ENCODE peak calls at places on chromosomes 6 and 20, in five cellular contexts. U, Z, N, W and O are unnamed samples.

GRCh38 chr6:158060447-158061360 is 79.0 kb downstream of the SYNJ2 start:
- DNase-seq in U (peak), Z (peak), N (peak), W (peak), O (peak)

GRCh38 chr6:35725721-35726438 is 11.0 kb upstream of the ARMC12 start:
- DNase-seq in U (peak), Z (peak), N (no peak), W (peak), O (peak)

GRCh38 chr6:84422380-84422968 is 195.0 kb upstream of the CEP162 start:
- DNase-seq in U (peak), Z (no peak), N (no peak), W (peak), O (no peak)

GRCh38 chr6:99114769-99115406 is 167.1 kb upstream of the FBXL4 start:
- DNase-seq in U (no peak), Z (no peak), N (no peak), W (no peak), O (no peak)

GRCh38 chr20:47860049-47860830 is 75.0 kb upstream of the SULF2 start:
- DNase-seq in U (no peak), Z (no peak), N (no peak), W (no peak), O (no peak)

GRCh38 chr6:105917038-105917695 is 169.0 kb upstream of the PRDM1 start:
- DNase-seq in U (no peak), Z (no peak), N (no peak), W (no peak), O (no peak)

GRCh38 chr6:105986998-105987397 is 99.1 kb upstream of the PRDM1 start:
- DNase-seq in U (no peak), Z (no peak), N (no peak), W (no peak), O (no peak)

GRCh38 chr20:37680420-37680819 is 13.4 kb upstream of the CTNNBL1 start:
- DNase-seq in U (no peak), Z (no peak), N (no peak), W (no peak), O (no peak)

GRCh38 chr6:162973975-162974374 is 246.2 kb downstream of the PACRG start:
- DNase-seq in U (no peak), Z (no peak), N (no peak), W (no peak), O (no peak)

GRCh38 chr20:15656124-15656523 is 917.1 kb downstream of the KIF16B start:
- DNase-seq in U (no peak), Z (no peak), N (no peak), W (no peak), O (no peak)

GRCh38 chr6:134805163-134805562 is 144.7 kb downstream of the ALDH8A1 start:
- DNase-seq in U (no peak), Z (no peak), N (no peak), W (no peak), O (no peak)

GRCh38 chr20:6395695-6396094 is 272.9 kb upstream of the FERMT1 start:
- DNase-seq in U (no peak), Z (no peak), N (no peak), W (no peak), O (no peak)

GRCh38 chr6:81792826-81793225 is 40.3 kb upstream of the TENT5A start:
- DNase-seq in U (no peak), Z (no peak), N (no peak), W (no peak), O (no peak)

GRCh38 chr6:117600008-117600743 is 2.1 kb downstream of the GOPC start:
- DNase-seq in U (no peak), Z (no peak), N (no peak), W (no peak), O (no peak)

GRCh38 chr6:106114492-106114891 is 28.4 kb downstream of the PRDM1 start:
- DNase-seq in U (no peak), Z (no peak), N (no peak), W (no peak), O (no peak)

GRCh38 chr20:16308754-16309153 is 264.5 kb downstream of the KIF16B start:
- DNase-seq in U (no peak), Z (no peak), N (no peak), W (no peak), O (no peak)

GRCh38 chr20:1876975-1877603 is 18.1 kb upstream of the SIRPA start:
- DNase-seq in U (no peak), Z (no peak), N (no peak), W (no peak), O (no peak)

GRCh38 chr6:38714239-38715015 is 684 bp upstream of the DNAH8 start:
- DNase-seq in U (no peak), Z (no peak), N (no peak), W (no peak), O (no peak)

GRCh38 chr6:166624275-166624674 is 2.8 kb downstream of the RPS6KA2 start:
- DNase-seq in U (peak), Z (peak), N (no peak), W (peak), O (peak)

GRCh38 chr20:7772376-7772775 is 167.9 kb downstream of the HAO1 start:
- DNase-seq in U (no peak), Z (no peak), N (no peak), W (no peak), O (no peak)

GRCh38 chr6:131063764-131064272 is 773 bp upstream of the EPB41L2 start:
- DNase-seq in U (no peak), Z (no peak), N (no peak), W (peak), O (no peak)

GRCh38 chr20:1390552-1391403 is 2.1 kb downstream of the FKBP1A start:
- DNase-seq in U (no peak), Z (no peak), N (no peak), W (peak), O (no peak)

GRCh38 chr6:52286798-52287432 is 2.4 kb upstream of the MCM3 start:
- DNase-seq in U (peak), Z (peak), N (peak), W (peak), O (peak)

GRCh38 chr6:150261997-150262396 is 106.8 kb upstream of the IYD start:
- DNase-seq in U (no peak), Z (no peak), N (no peak), W (no peak), O (no peak)

GRCh38 chr6:109760208-109760607 is 69.1 kb downstream of the FIG4 start:
- DNase-seq in U (no peak), Z (no peak), N (no peak), W (no peak), O (no peak)

GRCh38 chr20:24027229-24027628 is 38.6 kb upstream of the GGTLC1 start:
- DNase-seq in U (peak), Z (peak), N (peak), W (peak), O (peak)

GRCh38 chr6:55882731-55883595 is 7.6 kb upstream of the BMP5 start:
- DNase-seq in U (no peak), Z (no peak), N (no peak), W (no peak), O (no peak)

GRCh38 chr6:121826156-121826810 is 390.8 kb downstream of the GJA1 start:
- DNase-seq in U (no peak), Z (no peak), N (no peak), W (no peak), O (no peak)

GRCh38 chr20:39762716-39763115 is 800.6 kb downstream of the DHX35 start:
- DNase-seq in U (no peak), Z (no peak), N (no peak), W (no peak), O (no peak)

DNA sequence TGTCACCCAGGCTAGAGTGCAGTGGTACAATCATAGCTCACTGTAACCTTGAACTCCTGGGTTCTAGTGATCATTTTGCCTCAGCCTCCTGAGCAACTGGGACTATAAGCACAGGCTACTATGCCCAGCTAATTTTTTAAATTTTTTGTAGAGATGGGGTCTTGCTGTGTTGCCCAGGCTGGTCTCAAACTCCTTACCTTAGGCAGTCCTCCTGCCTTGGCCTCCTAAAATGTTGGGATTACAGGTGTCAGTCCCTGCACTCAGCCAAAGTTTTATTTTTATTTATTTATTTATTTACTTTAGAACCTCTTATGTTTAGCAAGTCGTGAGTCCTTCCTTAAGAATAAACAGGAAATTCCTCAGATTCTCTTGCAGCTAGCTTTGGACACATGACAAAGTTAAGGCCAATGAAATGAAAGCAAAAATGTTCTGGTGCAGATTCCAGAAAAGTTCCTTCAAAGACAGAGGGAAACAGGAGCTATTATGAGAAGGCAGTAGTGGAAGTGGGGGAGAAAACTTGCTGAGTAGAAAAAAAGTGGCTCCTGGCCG is 19.1 kb downstream of the PIM1 start:
- DNase-seq in U (no peak), Z (no peak), N (no peak), W (no peak), O (no peak)
- H3K27ac ChIP-seq in U (no peak), Z (no peak), N (no peak), W (no peak), O (no peak)

GRCh38 chr20:50376888-50377459 is 133.2 kb upstream of the PTPN1 start:
- DNase-seq in U (no peak), Z (peak), N (no peak), W (no peak), O (no peak)
- H3K27ac ChIP-seq in U (no peak), Z (no peak), N (no peak), W (no peak), O (no peak)

DNA sequence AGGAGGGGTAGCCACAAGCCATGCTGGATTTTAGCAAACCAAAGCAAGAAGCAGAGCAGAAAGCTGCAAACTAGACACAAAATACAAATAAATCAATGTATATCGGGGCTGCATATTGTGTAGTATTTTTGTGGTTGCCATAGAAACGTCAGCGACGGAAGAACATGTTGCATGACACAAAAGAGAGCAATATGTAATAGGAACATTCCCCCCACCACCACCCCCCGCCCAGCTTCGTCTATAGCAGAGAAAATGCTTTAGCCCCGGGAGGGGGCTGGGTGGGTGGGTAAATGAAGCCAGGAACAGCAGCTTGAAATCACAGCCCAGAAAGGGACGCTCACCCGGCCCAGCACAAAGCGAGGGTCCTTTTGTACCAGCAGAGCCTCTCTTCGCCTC is 507 bp downstream of the AGPAT4 start:
- DNase-seq in U (no peak), Z (peak), N (no peak), W (no peak), O (no peak)
- H3K27ac ChIP-seq in U (no peak), Z (peak), N (no peak), W (peak), O (peak)

GRCh38 chr20:63573739-63574131 is 304 bp downstream of the HELZ2 start:
- DNase-seq in U (no peak), Z (no peak), N (no peak), W (no peak), O (no peak)
- H3K27ac ChIP-seq in U (peak), Z (peak), N (no peak), W (peak), O (peak)

DNA sequence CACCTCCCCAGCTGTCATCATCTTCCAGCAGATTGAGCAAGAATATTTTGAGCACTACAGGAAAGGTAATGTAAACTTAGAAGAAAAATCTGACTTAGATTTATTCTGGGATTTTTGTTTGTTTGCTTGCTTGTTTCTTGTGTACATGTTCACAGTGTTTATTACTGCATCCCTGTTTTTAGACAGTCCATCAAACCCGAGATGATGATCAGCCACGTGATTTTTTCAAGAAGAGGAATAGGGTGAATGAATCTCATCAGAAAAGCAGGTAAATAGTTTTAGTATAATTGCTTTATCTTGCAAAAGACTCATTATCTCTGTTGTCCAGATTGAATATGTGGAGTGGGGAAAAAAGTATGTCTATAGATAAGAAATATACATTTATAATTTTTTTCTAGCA is 2.1 kb downstream of the FAM217B start:
- DNase-seq in U (no peak), Z (no peak), N (no peak), W (no peak), O (no peak)
- H3K27ac ChIP-seq in U (no peak), Z (peak), N (no peak), W (no peak), O (peak)

GRCh38 chr6:42225419-42225818 is 7.8 kb upstream of the MRPS10 start:
- DNase-seq in U (no peak), Z (no peak), N (no peak), W (no peak), O (no peak)
- H3K27ac ChIP-seq in U (no peak), Z (no peak), N (no peak), W (no peak), O (no peak)

DNA sequence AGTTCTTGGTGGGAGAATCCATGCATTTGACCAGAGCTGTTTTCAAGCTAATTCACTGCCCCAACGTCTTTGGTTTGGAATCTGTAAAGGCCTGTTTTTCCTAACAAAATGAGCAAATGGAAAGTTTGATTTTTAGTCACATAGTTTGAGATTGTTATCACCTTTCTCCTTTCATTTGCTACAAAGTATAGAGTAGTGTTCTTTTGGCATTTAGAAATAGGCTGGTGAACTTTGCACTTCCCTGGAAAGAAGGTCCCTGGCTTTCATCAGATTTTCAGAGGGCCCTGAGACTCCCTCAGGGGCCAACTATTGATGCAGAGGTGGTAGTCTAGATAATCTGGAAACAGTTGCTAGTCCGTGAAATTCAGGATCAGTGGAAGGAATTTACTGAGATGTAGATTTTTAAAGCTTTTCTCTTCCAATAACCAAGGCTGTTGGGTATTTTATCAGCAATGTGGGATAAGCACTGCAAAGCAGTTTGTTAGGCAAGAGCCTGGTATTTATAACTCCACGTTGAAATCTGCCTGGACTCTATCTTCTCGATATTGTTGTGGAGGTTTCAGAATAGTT is 1.7 kb downstream of the ARFGEF2 start:
- DNase-seq in U (no peak), Z (no peak), N (no peak), W (no peak), O (no peak)
- H3K27ac ChIP-seq in U (peak), Z (peak), N (no peak), W (peak), O (no peak)

DNA sequence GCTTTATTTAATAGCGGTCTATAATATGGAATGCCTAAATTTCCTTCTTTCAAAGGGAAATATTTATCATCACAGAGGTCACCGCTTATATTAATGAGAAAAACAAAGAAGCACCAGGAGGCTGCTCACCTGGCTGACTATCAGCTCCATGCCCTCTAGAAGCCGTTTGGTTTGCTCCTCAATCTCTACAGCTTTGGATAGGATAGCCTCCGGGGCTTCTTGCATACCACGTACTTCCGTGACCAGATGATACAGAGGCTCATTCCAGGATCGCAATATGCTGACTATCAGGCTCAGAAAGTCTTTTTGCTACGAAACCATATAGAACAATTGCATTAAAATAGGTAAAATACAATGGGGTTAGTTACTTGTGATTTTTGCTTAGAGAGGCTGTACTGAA is 6.8 kb downstream of the PRL start:
- DNase-seq in U (no peak), Z (no peak), N (no peak), W (no peak), O (no peak)
- H3K27ac ChIP-seq in U (no peak), Z (no peak), N (no peak), W (no peak), O (no peak)

GRCh38 chr6:25180630-25181375 is 98.4 kb upstream of the CARMIL1 start:
- DNase-seq in U (no peak), Z (no peak), N (no peak), W (no peak), O (no peak)
- H3K27ac ChIP-seq in U (no peak), Z (peak), N (peak), W (peak), O (no peak)